ENCODE peak calls at places on chromosomes 6 and 20, in four cellular contexts. L, U, R and E are unnamed samples.

GRCh38 chr6:41938590-41938989 is 3.0 kb downstream of the CCND3 start:
- DNase-seq in L (no peak), U (no peak), R (no peak), E (no peak)

GRCh38 chr20:11850901-11851300 is 66.8 kb upstream of the BTBD3 start:
- DNase-seq in L (no peak), U (no peak), R (no peak), E (no peak)

GRCh38 chr20:6014017-6014416 is 39.8 kb downstream of the LRRN4 start:
- DNase-seq in L (no peak), U (no peak), R (no peak), E (no peak)

GRCh38 chr6:169752074-169752623 is 727 bp downstream of the ERMARD start:
- DNase-seq in L (no peak), U (no peak), R (no peak), E (no peak)

GRCh38 chr20:25022680-25023079 is 30.1 kb upstream of the APMAP start:
- DNase-seq in L (no peak), U (peak), R (no peak), E (no peak)

GRCh38 chr6:55632953-55633352 is 54.0 kb upstream of the HMGCLL1 start:
- DNase-seq in L (no peak), U (no peak), R (no peak), E (no peak)

GRCh38 chr6:147805155-147805554 is 296.7 kb downstream of the SAMD5 start:
- DNase-seq in L (no peak), U (no peak), R (no peak), E (no peak)

GRCh38 chr20:47576516-47577033 is 74.9 kb downstream of the NCOA3 start:
- DNase-seq in L (no peak), U (peak), R (no peak), E (no peak)

GRCh38 chr20:1858859-1859258 is 36.3 kb upstream of the SIRPA start:
- DNase-seq in L (no peak), U (no peak), R (no peak), E (no peak)

GRCh38 chr6:27161946-27162603 is 85.4 kb upstream of the PRSS16 start:
- DNase-seq in L (no peak), U (no peak), R (peak), E (no peak)

GRCh38 chr6:1667012-1667804 is 57.5 kb downstream of the FOXC1 start:
- DNase-seq in L (no peak), U (no peak), R (peak), E (no peak)

GRCh38 chr20:14495066-14495465 is 157.7 kb upstream of the FLRT3 start:
- DNase-seq in L (no peak), U (no peak), R (no peak), E (no peak)

GRCh38 chr6:47235964-47236760 is 73.5 kb downstream of the TNFRSF21 start:
- DNase-seq in L (no peak), U (no peak), R (no peak), E (no peak)

GRCh38 chr20:61887694-61888093 is 178.0 kb downstream of the TAF4 start:
- DNase-seq in L (no peak), U (no peak), R (no peak), E (no peak)

GRCh38 chr6:135995160-135995898 is 143.8 kb downstream of the PDE7B start:
- DNase-seq in L (no peak), U (no peak), R (no peak), E (no peak)

GRCh38 chr6:142848156-142848555 is 96.8 kb downstream of the HIVEP2 start:
- DNase-seq in L (no peak), U (no peak), R (no peak), E (no peak)

GRCh38 chr20:35991142-35991771 is 22.9 kb downstream of the CNBD2 start:
- DNase-seq in L (no peak), U (no peak), R (no peak), E (no peak)

GRCh38 chr20:51437182-51437923 is 105.2 kb downstream of the NFATC2 start:
- DNase-seq in L (no peak), U (no peak), R (no peak), E (no peak)

GRCh38 chr6:164502838-164503237 is 806.6 kb downstream of the C6orf118 start:
- DNase-seq in L (no peak), U (no peak), R (no peak), E (no peak)

GRCh38 chr6:582370-582769 is 74.5 kb downstream of the HUS1B start:
- DNase-seq in L (no peak), U (no peak), R (no peak), E (no peak)

GRCh38 chr20:5184684-5185083 is 57.9 kb downstream of the CDS2 start:
- DNase-seq in L (no peak), U (no peak), R (no peak), E (no peak)

GRCh38 chr6:167287513-167288048 is 3.5 kb upstream of the UNC93A start:
- DNase-seq in L (no peak), U (no peak), R (no peak), E (peak)

GRCh38 chr6:38187285-38187684 is 367.8 kb downstream of the ZFAND3 start:
- DNase-seq in L (no peak), U (no peak), R (no peak), E (no peak)

GRCh38 chr6:148343383-148343782 is 745 bp downstream of the SASH1 start:
- DNase-seq in L (no peak), U (no peak), R (no peak), E (no peak)

GRCh38 chr20:44732327-44732726 is 13.3 kb upstream of the KCNK15 start:
- DNase-seq in L (no peak), U (no peak), R (no peak), E (no peak)

GRCh38 chr6:38482466-38482865 is 157.3 kb downstream of the BTBD9 start:
- DNase-seq in L (no peak), U (no peak), R (peak), E (no peak)

GRCh38 chr20:61162506-61162905 is 89.6 kb upstream of the CDH4 start:
- DNase-seq in L (no peak), U (no peak), R (no peak), E (no peak)

GRCh38 chr6:22106445-22106844 is 190.4 kb downstream of the PRL start:
- DNase-seq in L (no peak), U (no peak), R (no peak), E (no peak)

GRCh38 chr6:139858444-139858843 is 484.0 kb upstream of the CITED2 start:
- DNase-seq in L (no peak), U (no peak), R (no peak), E (no peak)

GRCh38 chr20:9518776-9519175 is 4.4 kb downstream of the LAMP5 start:
- DNase-seq in L (no peak), U (no peak), R (no peak), E (no peak)

GRCh38 chr20:4788314-4788713 is 66.6 kb downstream of the PRND start:
- DNase-seq in L (no peak), U (no peak), R (no peak), E (no peak)

GRCh38 chr6:52135217-52135616 is 47.8 kb upstream of the PKHD1 start:
- DNase-seq in L (no peak), U (no peak), R (no peak), E (no peak)

GRCh38 chr6:48826884-48827701 is 636.0 kb downstream of the MMUT start:
- DNase-seq in L (no peak), U (no peak), R (peak), E (peak)

GRCh38 chr6:12718025-12718424 is 1.5 kb downstream of the PHACTR1 start:
- DNase-seq in L (no peak), U (no peak), R (peak), E (no peak)

GRCh38 chr6:113630365-113630737 is 226.8 kb upstream of the MARCKS start:
- DNase-seq in L (no peak), U (no peak), R (peak), E (no peak)

GRCh38 chr6:17012421-17013225 is 89.2 kb upstream of the STMND1 start:
- DNase-seq in L (no peak), U (peak), R (peak), E (no peak)

GRCh38 chr6:148760568-148761531 is 14.0 kb downstream of the UST start:
- DNase-seq in L (peak), U (peak), R (peak), E (no peak)

GRCh38 chr6:44676246-44676790 is 288.8 kb downstream of the CDC5L start:
- DNase-seq in L (no peak), U (no peak), R (no peak), E (peak)
- TF ChIP-seq CTCF in L (no peak), U (no peak), R (no peak), E (no peak)

DNA sequence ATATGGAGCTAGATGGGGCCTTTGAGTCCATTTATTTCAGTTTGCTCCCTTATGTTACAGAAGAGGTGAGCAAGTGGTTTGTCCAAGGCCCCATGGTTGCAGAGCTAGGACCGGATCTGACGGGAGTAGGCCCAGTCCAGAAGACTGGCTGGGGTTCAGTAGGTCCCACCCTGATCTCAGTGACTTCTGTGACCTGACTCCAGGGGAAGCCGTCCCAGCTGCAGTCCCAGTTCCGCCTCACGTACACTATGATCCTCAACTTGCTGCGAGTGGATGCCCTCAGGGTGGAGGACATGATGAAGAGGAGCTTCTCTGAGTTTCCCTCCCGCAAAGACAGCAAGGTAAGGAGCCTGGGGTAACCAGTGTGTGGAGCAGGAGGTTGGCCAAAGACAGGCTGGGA is 5.4 kb downstream of the DXO start:
- DNase-seq in L (no peak), U (no peak), R (no peak), E (no peak)
- TF ChIP-seq CTCF in L (no peak), U (no peak), R (no peak), E (no peak)

DNA sequence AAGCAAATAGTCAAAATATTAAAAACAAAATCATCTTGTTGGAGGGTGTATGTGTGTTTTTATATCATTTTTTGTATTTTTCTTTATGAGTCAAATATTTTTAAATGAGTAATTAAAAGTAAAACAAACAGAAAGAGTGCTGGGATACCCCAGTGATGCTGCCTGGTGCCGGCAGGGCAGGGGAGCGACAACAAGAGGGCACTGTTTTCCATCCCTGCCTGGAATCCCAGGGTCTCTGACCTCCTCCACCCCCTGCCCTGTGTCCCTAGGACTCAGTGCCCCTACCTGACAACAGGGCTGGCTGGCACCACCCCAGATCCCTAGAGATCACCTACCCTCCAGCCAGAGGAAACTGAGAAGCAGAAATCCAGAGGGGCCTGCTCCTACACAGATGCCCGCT is 41.9 kb upstream of the HMGA1 start:
- DNase-seq in L (no peak), U (no peak), R (no peak), E (no peak)
- TF ChIP-seq CTCF in L (no peak), U (no peak), R (no peak), E (no peak)

DNA sequence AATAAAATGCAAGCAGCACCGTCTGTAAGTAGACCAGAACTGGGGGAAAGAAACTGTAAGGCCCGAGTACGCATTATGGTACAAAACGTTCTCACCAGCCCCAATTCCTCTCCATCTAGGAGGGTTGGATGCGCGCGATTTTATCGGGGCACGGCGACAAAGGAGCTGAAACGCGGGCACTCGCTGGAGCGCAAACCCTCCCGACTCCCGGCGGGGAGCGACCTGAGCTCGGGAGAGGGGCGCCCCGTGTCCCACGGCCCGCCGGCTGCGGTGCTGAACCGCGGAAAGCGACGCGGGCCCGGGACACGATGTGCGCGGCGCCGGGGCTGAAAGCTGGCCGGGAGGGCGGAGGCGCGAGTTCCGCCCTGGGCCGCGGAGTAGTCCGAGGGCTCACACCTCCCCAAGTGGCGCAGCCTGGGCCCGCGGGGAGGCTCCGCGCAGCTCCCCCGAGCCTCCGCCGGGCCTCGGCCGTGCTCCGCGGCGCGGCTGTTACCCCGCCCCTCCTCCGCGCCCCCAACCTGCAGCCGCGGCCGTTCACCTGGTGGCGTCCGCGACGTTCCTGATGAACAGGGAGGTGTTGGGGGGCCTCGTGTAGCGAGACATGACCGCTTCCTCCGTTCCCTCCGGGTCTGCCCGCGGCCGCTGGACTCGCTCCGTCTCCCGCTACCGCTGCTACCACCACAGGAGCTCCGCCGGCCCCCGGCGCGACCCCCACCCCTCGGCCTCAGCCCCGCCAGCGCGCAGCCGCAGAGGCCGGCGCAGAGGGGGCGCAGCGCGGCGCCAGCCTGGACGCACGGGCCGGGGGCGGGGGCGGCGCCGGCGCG is at the start of gene SRSF12:
- DNase-seq in L (peak), U (no peak), R (no peak), E (no peak)
- TF ChIP-seq CTCF in L (no peak), U (peak), R (no peak), E (no peak)

DNA sequence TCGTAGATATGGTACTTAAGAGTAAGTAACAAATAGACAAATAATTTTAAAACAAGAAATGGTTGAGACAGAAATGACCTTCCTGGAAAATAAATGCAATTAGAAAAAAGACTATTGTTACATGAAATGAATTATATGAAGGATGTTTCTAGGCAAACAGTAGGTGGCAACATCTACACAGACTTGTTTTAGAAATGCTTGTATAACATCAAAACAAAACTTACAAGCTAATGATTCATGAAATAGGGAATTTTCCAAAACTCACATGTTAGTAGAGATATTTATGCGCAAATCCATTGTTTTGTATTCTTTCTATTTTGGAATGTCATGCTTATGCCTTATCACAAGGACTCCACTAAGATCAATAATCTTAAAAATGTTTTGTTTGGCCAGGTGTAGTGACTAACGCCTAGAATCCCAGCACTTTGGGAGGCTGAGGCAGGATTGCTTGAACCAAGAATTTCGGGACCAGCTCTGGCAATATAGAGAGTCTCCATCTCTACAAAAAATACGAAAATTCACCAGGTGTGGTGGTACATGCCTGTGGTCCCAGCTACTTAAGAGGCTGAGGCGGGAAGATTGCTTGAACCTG is 32.3 kb upstream of the LGSN start:
- DNase-seq in L (no peak), U (no peak), R (no peak), E (no peak)
- TF ChIP-seq CTCF in L (no peak), U (no peak), R (peak), E (no peak)

DNA sequence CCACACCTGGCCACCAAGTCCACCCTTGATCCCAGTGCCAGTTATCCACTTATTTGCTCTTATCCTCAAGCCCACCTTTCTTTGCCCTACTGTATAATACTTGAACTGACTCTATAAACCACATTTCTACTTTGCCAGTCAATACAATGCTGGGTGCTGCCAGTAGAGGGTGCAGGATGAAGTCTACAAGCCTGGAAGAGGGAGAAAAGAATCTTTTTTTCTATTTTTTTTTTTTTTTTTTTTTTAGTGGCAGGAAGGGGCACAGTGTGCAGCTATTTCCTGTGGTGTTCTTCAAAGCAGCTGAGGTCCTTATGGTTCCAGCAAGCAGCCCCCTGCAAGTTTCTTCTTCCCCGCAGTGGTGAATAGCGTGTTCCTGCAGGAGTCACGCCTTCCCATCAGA is 22.2 kb upstream of the GABRR1 start:
- DNase-seq in L (peak), U (no peak), R (no peak), E (no peak)
- TF ChIP-seq CTCF in L (no peak), U (no peak), R (peak), E (no peak)

GRCh38 chr20:53292347-53292746 is 301.3 kb downstream of the ZNF217 start:
- DNase-seq in L (no peak), U (no peak), R (no peak), E (no peak)

GRCh38 chr20:53296451-53297153 is 297.0 kb downstream of the ZNF217 start:
- DNase-seq in L (no peak), U (no peak), R (no peak), E (no peak)

GRCh38 chr20:53297154-53297529 is 296.5 kb downstream of the ZNF217 start:
- DNase-seq in L (no peak), U (no peak), R (no peak), E (no peak)

GRCh38 chr20:53291548-53291947 is 302.1 kb downstream of the ZNF217 start:
- DNase-seq in L (no peak), U (no peak), R (no peak), E (no peak)

GRCh38 chr20:53294804-53295203 is 298.8 kb downstream of the ZNF217 start:
- DNase-seq in L (no peak), U (no peak), R (no peak), E (no peak)
- TF ChIP-seq CTCF in L (no peak), U (no peak), R (no peak), E (no peak)